ENCODE peak calls at places on chromosomes 1 and 21, in nine cellular contexts. P is stimulated activated CD4-positive, alpha-beta T cell treated with anti-CD3 and anti-CD28 coated beads, Interleukin-2, amount 100 ng/mL, for 48 hours; W is nephron progenitor cell; I is T-cell; Q is activated T-helper 1 cell treated with anti-CD3 and anti-CD28 coated beads, Interleukin-2, amount 50 U/mL, for 16 hours; X is fibroblast of pulmonary artery; T is AG09319; Z is M059J; C is stimulated activated CD8-positive, alpha-beta memory T cell treated with anti-CD3 and anti-CD28 coated beads, Interleukin-15, amount 100 ng/mL, for 1 hour. O is an unnamed sample.

GRCh38 chr1:40823345-40823744 is 38.8 kb downstream of the CITED4 start:
- DNase-seq in Z (no peak), W (no peak), C (no peak), T (no peak), Q (no peak), I (no peak), X (no peak), P (no peak), O (no peak)

GRCh38 chr1:99887890-99888289 is 37.7 kb downstream of the AGL start:
- DNase-seq in X (no peak), Q (no peak), P (no peak), C (no peak), T (no peak), I (no peak), Z (peak; percentile 7), W (no peak), O (no peak)

GRCh38 chr1:204299828-204300365 is 59.8 kb downstream of the PLEKHA6 start:
- DNase-seq in W (no peak), X (no peak), P (no peak), I (no peak), Q (no peak), Z (no peak), T (no peak), C (no peak), O (no peak)

GRCh38 chr1:22723151-22723550 is 12.5 kb downstream of the EPHB2 start:
- DNase-seq in W (no peak), X (no peak), Z (no peak), Q (no peak), I (no peak), P (no peak), T (no peak), C (no peak), O (no peak)

GRCh38 chr1:2289607-2290006 is 61.5 kb downstream of the SKI start:
- DNase-seq in P (no peak), C (no peak), Q (no peak), I (no peak), W (no peak), T (no peak), X (no peak), Z (peak; percentile 57), O (no peak)

GRCh38 chr1:58290685-58291372 is 255.7 kb downstream of the OMA1 start:
- DNase-seq in T (no peak), Q (no peak), I (no peak), W (peak; percentile 80), C (no peak), Z (peak; percentile 48), X (peak; percentile 31), P (no peak), O (no peak)

GRCh38 chr1:55720243-55720642 is 505.1 kb upstream of the USP24 start:
- DNase-seq in X (no peak), I (no peak), W (no peak), T (no peak), P (no peak), Q (no peak), C (no peak), Z (no peak), O (no peak)

GRCh38 chr1:31476891-31477846 is 64.2 kb downstream of the SERINC2 start:
- DNase-seq in I (no peak), X (no peak), P (no peak), W (no peak), T (no peak), C (no peak), Q (no peak), Z (peak; percentile 94), O (no peak)

GRCh38 chr1:205849619-205850355 is at the start of gene PM20D1:
- DNase-seq in Z (no peak), X (peak; percentile 43), W (no peak), T (peak; percentile 27), C (peak; percentile 52), Q (peak; percentile 64), P (peak; percentile 69), I (peak; percentile 70), O (peak; percentile 18)

GRCh38 chr21:38027901-38028300 is 111.6 kb upstream of the KCNJ6 start:
- DNase-seq in C (no peak), T (no peak), Z (peak; percentile 90), Q (no peak), W (no peak), I (no peak), X (peak; percentile 64), P (no peak), O (no peak)

GRCh38 chr1:223500560-223501425 is 107.6 kb downstream of the CCDC185 start:
- DNase-seq in P (peak; percentile 6), T (peak; percentile 49), W (no peak), X (peak; percentile 91), Q (no peak), C (no peak), Z (peak; percentile 99), I (no peak), O (no peak)

GRCh38 chr1:206540044-206540758 is 32.9 kb downstream of the RASSF5 start:
- DNase-seq in Q (no peak), I (no peak), X (no peak), P (no peak), T (no peak), Z (no peak), W (no peak), C (no peak), O (no peak)

GRCh38 chr1:116195077-116195868 is 84.1 kb downstream of the MAB21L3 start:
- DNase-seq in I (no peak), Q (no peak), X (no peak), P (no peak), C (no peak), W (no peak), T (no peak), Z (no peak), O (no peak)

GRCh38 chr1:228318823-228319241 is 87.8 kb downstream of the TRIM11 start:
- DNase-seq in W (no peak), Z (no peak), T (no peak), P (no peak), Q (no peak), X (no peak), C (no peak), I (no peak), O (no peak)

GRCh38 chr1:201119206-201119814 is 7.1 kb upstream of the CACNA1S start:
- DNase-seq in I (peak; percentile 45), T (no peak), C (peak; percentile 15), Q (no peak), W (peak; percentile 69), P (peak; percentile 59), X (peak; percentile 48), Z (peak; percentile 39), O (no peak)

GRCh38 chr1:83978056-83978455 is 20.9 kb downstream of the TTLL7 start:
- DNase-seq in I (no peak), Z (peak; percentile 56), C (no peak), P (no peak), W (no peak), T (no peak), X (no peak), Q (no peak), O (no peak)

GRCh38 chr1:224694969-224695368 is 78.9 kb downstream of the CNIH3 start:
- DNase-seq in X (no peak), Z (no peak), W (no peak), Q (no peak), T (no peak), C (no peak), P (no peak), I (no peak), O (no peak)

O was measured in activated gamma-delta T cell.